ENCODE peak calls at places on chromosomes 11 and 22, in four cellular contexts. P is breast epithelium; O is CD8-positive, alpha-beta T cell; Q is OCI-LY7. M is an unnamed sample.

GRCh38 chr22:25399649-25400151 is 164.8 kb upstream of the GRK3 start:
- DNase-seq in P (no peak), Q (no peak), O (no peak), M (no peak)

GRCh38 chr11:125802387-125802786 is 14.5 kb downstream of the PATE3 start:
- DNase-seq in Q (no peak), O (no peak), P (no peak), M (no peak)

GRCh38 chr11:96254087-96254486 is 88.9 kb downstream of the MAML2 start:
- DNase-seq in P (no peak), O (peak; percentile 43), Q (peak; percentile 42), M (no peak)

GRCh38 chr11:74022541-74022940 is 13.7 kb upstream of the UCP3 start:
- DNase-seq in O (no peak), Q (no peak), P (no peak), M (no peak)

GRCh38 chr22:23088199-23088604 is 17.9 kb downstream of the GNAZ start:
- DNase-seq in P (no peak), O (peak; percentile 21), Q (no peak), M (no peak)

GRCh38 chr22:29202231-29203192 is 3.2 kb upstream of the EMID1 start:
- DNase-seq in P (no peak), Q (peak; percentile 70), O (peak; percentile 56), M (no peak)

GRCh38 chr11:125179895-125180294 is 15.3 kb downstream of the PKNOX2 start:
- DNase-seq in O (no peak), Q (no peak), P (no peak), M (no peak)

GRCh38 chr11:131033151-131033651 is 116.9 kb upstream of the SNX19 start:
- DNase-seq in O (no peak), P (no peak), Q (no peak), M (no peak)

GRCh38 chr22:16949561-16949960 is 58.5 kb downstream of the GAB4 start:
- DNase-seq in O (no peak), Q (no peak), P (no peak), M (no peak)

GRCh38 chr11:13276852-13277718 is 505 bp upstream of the BMAL1 start:
- DNase-seq in Q (no peak), O (peak; percentile 95), P (peak; percentile 98), M (peak; percentile 92)

GRCh38 chr11:93939084-93939780 is 81.9 kb upstream of the HEPHL1 start:
- DNase-seq in Q (no peak), P (no peak), O (no peak), M (no peak)

GRCh38 chr22:46171940-46172339 is 21.6 kb downstream of the PPARA start:
- DNase-seq in O (no peak), P (no peak), Q (no peak), M (no peak)

GRCh38 chr11:95549276-95549675 is 240.3 kb downstream of the FAM76B start:
- DNase-seq in O (no peak), P (no peak), Q (no peak), M (no peak)

GRCh38 chr11:126310992-126311310 is 7.1 kb downstream of the DCPS start:
- DNase-seq in P (no peak), Q (no peak), O (no peak), M (no peak)

GRCh38 chr11:67268036-67268683 is 1.9 kb downstream of the GRK2 start:
- DNase-seq in Q (peak; percentile 92), P (no peak), O (peak; percentile 71), M (peak; percentile 53)

GRCh38 chr11:106276126-106276525 is 198.7 kb downstream of the AASDHPPT start:
- DNase-seq in O (no peak), Q (no peak), P (no peak), M (no peak)

GRCh38 chr11:129639300-129639699 is 176.3 kb upstream of the TMEM45B start:
- DNase-seq in P (no peak), O (no peak), Q (no peak), M (no peak)

GRCh38 chr11:110317516-110317932 is 21.1 kb upstream of the RDX start:
- DNase-seq in O (no peak), Q (no peak), P (no peak), M (no peak)

GRCh38 chr22:46250035-46250782 is at the start of gene CDPF1:
- DNase-seq in P (peak; percentile 91), Q (peak; percentile 90), O (peak; percentile 91), M (peak; percentile 93)

GRCh38 chr11:115222218-115222862 is 281.9 kb downstream of the CADM1 start:
- DNase-seq in O (no peak), P (no peak), Q (peak; percentile 68), M (no peak)

GRCh38 chr22:17283423-17283822 is 64.2 kb upstream of the ADA2 start:
- DNase-seq in P (no peak), Q (no peak), O (no peak), M (no peak)

GRCh38 chr11:115215694-115216615 is 288.3 kb downstream of the CADM1 start:
- DNase-seq in P (no peak), Q (peak; percentile 41), O (no peak), M (no peak)

GRCh38 chr11:47516155-47516554 is 36.8 kb downstream of the CELF1 start:
- DNase-seq in P (no peak), Q (no peak), O (no peak), M (no peak)

GRCh38 chr22:40432167-40432566 is 61.8 kb downstream of the SGSM3 start:
- DNase-seq in Q (no peak), P (no peak), O (no peak), M (no peak)

GRCh38 chr11:115780625-115781024 is 276.4 kb upstream of the CADM1 start:
- DNase-seq in Q (no peak), O (no peak), P (no peak), M (no peak)

GRCh38 chr11:114075343-114075610 is 15.8 kb downstream of the ZBTB16 start:
- DNase-seq in O (no peak), Q (no peak), P (no peak), M (no peak)

GRCh38 chr11:662689-663274 is 25.7 kb downstream of the DRD4 start:
- DNase-seq in Q (peak; percentile 53), O (peak; percentile 34), P (no peak), M (peak; percentile 51)

GRCh38 chr11:72840780-72841179 is 26.6 kb downstream of the ATG16L2 start:
- DNase-seq in Q (no peak), O (no peak), P (no peak), M (no peak)

GRCh38 chr11:75240381-75241035 is at the start of gene TPBGL:
- DNase-seq in P (no peak), O (no peak), Q (no peak), M (no peak)

DNA sequence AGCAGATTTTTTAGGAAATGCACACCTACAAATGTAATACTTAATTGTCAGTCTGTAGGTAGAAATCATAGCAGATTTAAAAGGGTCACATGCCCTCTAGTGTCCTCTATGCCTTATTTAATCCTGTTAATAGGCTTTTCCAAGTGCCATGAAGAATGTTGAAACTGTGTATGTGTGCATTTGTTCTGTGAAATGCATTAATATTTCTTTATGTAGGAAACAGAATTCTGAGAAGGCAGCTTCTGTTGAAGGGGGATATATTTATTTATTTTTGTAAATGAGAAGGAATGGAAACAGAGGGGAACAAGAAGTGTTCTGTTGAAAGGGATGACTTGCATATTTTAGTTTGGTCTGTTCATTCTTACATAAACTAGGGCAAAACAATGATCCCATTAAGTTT is 51.0 kb downstream of the SVIP start:
- DNase-seq in P (no peak), Q (no peak), O (no peak), M (no peak)
- TF ChIP-seq CTCF in P (no peak), Q (peak; percentile 32), O (no peak), M (no peak)

GRCh38 chr11:70155386-70155785 is 47.7 kb upstream of the FADD start:
- DNase-seq in P (peak; percentile 78), O (no peak), Q (no peak), M (no peak)

GRCh38 chr11:70158757-70159389 is 44.2 kb upstream of the FADD start:
- DNase-seq in P (no peak), O (no peak), Q (no peak), M (no peak)

GRCh38 chr11:70156291-70157037 is 46.6 kb upstream of the FADD start:
- DNase-seq in Q (no peak), O (no peak), P (no peak), M (no peak)

GRCh38 chr11:70159612-70160570 is 43.2 kb upstream of the FADD start:
- DNase-seq in P (peak; percentile 86), Q (no peak), O (no peak), M (no peak)

GRCh38 chr11:70158201-70158600 is 44.9 kb upstream of the FADD start:
- DNase-seq in Q (no peak), O (no peak), P (no peak), M (no peak)
- TF ChIP-seq CTCF in Q (peak; percentile 40), O (no peak), P (no peak), M (no peak)

DNA sequence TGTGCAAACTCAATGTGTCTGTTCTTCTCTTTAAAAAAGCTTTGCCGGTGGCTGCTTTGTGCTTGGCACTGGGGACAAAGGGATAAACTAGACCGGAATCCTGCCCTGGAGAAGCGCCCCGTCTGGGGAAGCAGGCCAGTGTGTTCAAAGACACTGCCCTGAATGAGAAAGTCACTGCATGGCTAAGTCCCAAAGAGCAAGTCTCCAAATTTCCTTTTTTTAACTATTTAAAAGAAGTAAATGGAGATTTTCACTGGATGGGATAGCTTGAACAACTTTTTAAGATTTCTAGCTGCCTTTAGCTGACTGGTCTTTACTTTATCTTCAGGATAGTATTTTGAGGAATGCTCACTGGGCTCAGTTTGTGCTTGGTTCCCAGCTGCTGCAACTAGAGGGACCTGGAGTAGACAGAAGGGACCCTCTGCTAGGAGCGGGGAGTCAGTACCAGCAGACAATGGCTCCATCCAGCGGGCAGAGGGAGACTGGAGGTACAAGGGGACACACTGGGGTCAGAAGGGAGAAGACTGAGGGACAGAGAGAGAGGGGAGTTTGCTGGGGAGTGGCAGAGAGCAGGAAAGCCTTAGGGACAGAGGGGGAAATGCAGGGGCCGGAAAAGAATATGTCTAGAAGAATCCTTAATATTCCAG is 22.2 kb upstream of the ACER3 start:
- DNase-seq in O (no peak), Q (no peak), P (no peak), M (no peak)
- TF ChIP-seq CTCF in O (no peak), Q (no peak), P (no peak), M (no peak)

DNA sequence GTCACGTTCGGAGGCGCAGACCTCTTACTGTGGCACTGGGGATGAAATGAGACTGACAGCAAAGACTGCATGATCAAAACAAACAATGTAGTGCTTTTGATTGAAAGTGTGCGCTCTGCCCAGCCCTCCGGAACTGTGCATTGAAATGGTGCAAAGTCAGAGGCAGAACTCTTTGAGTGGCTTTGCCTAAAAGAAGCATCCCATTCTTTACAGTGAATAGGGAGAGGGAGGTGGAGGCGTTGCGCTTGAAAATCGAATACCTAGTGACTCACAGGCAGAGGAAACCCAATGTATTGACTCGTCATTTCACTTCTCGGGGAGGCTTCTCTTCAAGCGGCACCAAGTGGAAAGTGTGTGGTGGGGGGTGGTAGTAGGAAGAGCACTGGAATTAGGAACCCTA is 10.9 kb downstream of the RCN1 start:
- DNase-seq in O (no peak), Q (no peak), P (no peak), M (no peak)
- TF ChIP-seq CTCF in O (no peak), Q (no peak), P (no peak), M (no peak)

DNA sequence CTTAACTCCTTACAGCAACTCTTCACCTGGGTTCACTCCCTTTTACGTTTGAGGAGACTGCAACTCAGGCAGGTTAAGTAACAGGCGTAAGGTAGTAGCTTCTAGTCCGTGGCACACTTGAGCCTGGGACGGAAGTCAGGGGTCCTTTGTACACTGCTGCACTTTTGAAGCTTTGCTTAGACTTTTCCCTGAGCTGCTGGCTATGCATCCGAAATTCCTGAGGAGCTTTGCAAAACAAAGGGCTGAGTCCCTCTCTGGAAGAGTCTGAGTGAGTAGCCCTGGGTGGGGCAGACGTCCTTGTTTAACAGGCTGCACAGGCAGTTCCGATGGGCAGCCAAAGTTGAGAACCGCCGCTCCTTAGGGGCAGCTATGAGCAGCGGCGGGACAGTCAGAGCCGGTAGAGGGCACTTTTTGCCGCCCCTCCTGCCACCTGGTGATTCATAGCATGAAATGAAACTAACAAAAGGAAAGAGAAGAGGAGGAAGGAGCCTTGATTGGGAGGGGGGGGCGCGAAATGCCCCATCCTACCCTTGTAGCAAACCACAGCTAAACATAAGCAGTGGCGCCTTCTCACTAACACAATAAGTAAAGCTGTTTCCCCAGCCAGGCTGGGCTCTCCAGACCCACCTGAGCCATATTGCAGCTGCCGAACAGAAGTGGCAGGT is 1.4 kb downstream of the TMEM109 start:
- DNase-seq in O (peak; percentile 78), P (no peak), Q (peak; percentile 87), M (peak; percentile 68)
- TF ChIP-seq CTCF in O (peak; percentile 42), P (no peak), Q (peak; percentile 82), M (no peak)

M was measured in activated B cell treated with CpG ODN at 0.5 μM for 24 hours.